ENCODE peak calls at places on chromosome 21, in ten cellular contexts. R is mammary epithelial cell, H is neural progenitor cell, M is astrocyte of the spinal cord, Y is fibroblast of lung, T is H7, A is hepatocyte, N is lower lobe of right lung, C is upper lobe of right lung, F is BE2C. G is an unnamed sample.
A peak's percentile ranks its signal among the peaks of the same experiment; 100 is the strongest.

GRCh38 chr21:15211491-15212133 is 146.8 kb upstream of the NRIP1 start:
- DNase-seq in M (no peak), T (no peak), C (no peak), R (no peak), N (no peak), Y (no peak), H (no peak), F (no peak), A (no peak), G (no peak)

GRCh38 chr21:34771512-34772028 is 102.8 kb downstream of the CLIC6 start:
- DNase-seq in C (no peak), N (no peak), M (peak; percentile 60), H (no peak), F (no peak), Y (peak; percentile 69), A (no peak), T (no peak), R (peak; percentile 86), G (peak; percentile 5)

GRCh38 chr21:25974937-25975336 is 195.6 kb downstream of the APP start:
- DNase-seq in F (no peak), C (no peak), N (no peak), H (no peak), Y (no peak), T (no peak), A (no peak), R (no peak), M (no peak), G (no peak)

GRCh38 chr21:26405071-26405470 is 168.0 kb downstream of the CYYR1 start:
- DNase-seq in R (peak; percentile 30), M (peak; percentile 51), F (no peak), Y (peak; percentile 55), T (no peak), A (peak; percentile 21), N (no peak), H (no peak), C (no peak), G (peak; percentile 40)

GRCh38 chr21:26469789-26470188 is 103.3 kb downstream of the CYYR1 start:
- DNase-seq in Y (peak; percentile 80), A (peak; percentile 23), R (peak; percentile 81), C (no peak), M (peak; percentile 71), H (no peak), N (no peak), T (no peak), F (no peak), G (peak; percentile 48)

GRCh38 chr21:31813873-31814272 is 58.9 kb upstream of the HUNK start:
- DNase-seq in T (no peak), R (no peak), H (no peak), A (no peak), C (no peak), F (no peak), N (no peak), M (no peak), Y (no peak), G (no peak)

GRCh38 chr21:19031956-19032355 is 628.4 kb upstream of the TMPRSS15 start:
- DNase-seq in M (no peak), T (no peak), A (no peak), F (peak; percentile 24), C (no peak), Y (no peak), N (no peak), H (no peak), R (no peak), G (no peak)

GRCh38 chr21:32001390-32001789 is 128.6 kb downstream of the HUNK start:
- DNase-seq in H (no peak), F (no peak), A (no peak), Y (no peak), R (no peak), C (peak; percentile 37), N (no peak), M (no peak), T (no peak), G (no peak)

GRCh38 chr21:37186983-37187382 is 80.2 kb downstream of the VPS26C start:
- DNase-seq in F (no peak), H (no peak), A (no peak), R (no peak), M (no peak), T (no peak), Y (no peak), C (no peak), N (no peak), G (no peak)

GRCh38 chr21:37184784-37185593 is 82.1 kb downstream of the VPS26C start:
- DNase-seq in T (no peak), A (no peak), F (no peak), Y (no peak), C (no peak), M (no peak), R (no peak), H (no peak), N (no peak), G (no peak)

GRCh38 chr21:37181059-37181458 is 86.1 kb downstream of the VPS26C start:
- DNase-seq in R (no peak), T (no peak), A (no peak), H (no peak), N (no peak), C (no peak), M (no peak), Y (no peak), F (no peak), G (no peak)

GRCh38 chr21:37183749-37184148 is 83.4 kb downstream of the VPS26C start:
- DNase-seq in Y (no peak), A (no peak), H (no peak), C (no peak), N (no peak), F (no peak), M (no peak), R (no peak), T (no peak), G (no peak)

GRCh38 chr21:37182222-37182621 is 84.9 kb downstream of the VPS26C start:
- DNase-seq in M (no peak), R (no peak), Y (no peak), H (no peak), F (no peak), T (no peak), N (no peak), A (no peak), C (no peak), G (no peak)
- H3K4me3 ChIP-seq in M (no peak overlapping the region), R (no peak overlapping the region), Y (no peak overlapping the region), H (no peak overlapping the region), F (no peak overlapping the region), T (no peak overlapping the region), N (no peak overlapping the region), A (no peak overlapping the region), C (no peak overlapping the region), G (no peak overlapping the region)

DNA sequence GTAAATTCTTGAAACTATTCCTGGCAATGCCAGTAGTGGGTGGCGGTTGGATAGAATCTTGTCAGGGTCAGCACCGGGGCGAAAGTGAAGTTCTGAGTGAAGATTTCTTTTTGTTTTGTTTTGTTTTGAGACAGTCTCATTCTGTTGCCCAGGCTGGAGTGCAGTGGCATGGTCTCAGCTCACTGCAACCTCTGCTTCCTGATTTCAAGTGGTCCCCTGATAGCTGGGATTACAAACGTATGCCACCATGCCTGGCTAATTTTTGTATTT is 33.3 kb downstream of the PCNT start:
- DNase-seq in T (no peak), C (no peak), A (no peak), M (no peak), R (no peak), H (no peak), F (no peak), N (no peak), Y (no peak), G (no peak)
- H3K4me3 ChIP-seq in T (no peak overlapping the region), C (no peak overlapping the region), A (no peak overlapping the region), M (no peak overlapping the region), R (no peak overlapping the region), H (no peak overlapping the region), F (no peak overlapping the region), N (no peak overlapping the region), Y (no peak overlapping the region), G (no peak overlapping the region)

DNA sequence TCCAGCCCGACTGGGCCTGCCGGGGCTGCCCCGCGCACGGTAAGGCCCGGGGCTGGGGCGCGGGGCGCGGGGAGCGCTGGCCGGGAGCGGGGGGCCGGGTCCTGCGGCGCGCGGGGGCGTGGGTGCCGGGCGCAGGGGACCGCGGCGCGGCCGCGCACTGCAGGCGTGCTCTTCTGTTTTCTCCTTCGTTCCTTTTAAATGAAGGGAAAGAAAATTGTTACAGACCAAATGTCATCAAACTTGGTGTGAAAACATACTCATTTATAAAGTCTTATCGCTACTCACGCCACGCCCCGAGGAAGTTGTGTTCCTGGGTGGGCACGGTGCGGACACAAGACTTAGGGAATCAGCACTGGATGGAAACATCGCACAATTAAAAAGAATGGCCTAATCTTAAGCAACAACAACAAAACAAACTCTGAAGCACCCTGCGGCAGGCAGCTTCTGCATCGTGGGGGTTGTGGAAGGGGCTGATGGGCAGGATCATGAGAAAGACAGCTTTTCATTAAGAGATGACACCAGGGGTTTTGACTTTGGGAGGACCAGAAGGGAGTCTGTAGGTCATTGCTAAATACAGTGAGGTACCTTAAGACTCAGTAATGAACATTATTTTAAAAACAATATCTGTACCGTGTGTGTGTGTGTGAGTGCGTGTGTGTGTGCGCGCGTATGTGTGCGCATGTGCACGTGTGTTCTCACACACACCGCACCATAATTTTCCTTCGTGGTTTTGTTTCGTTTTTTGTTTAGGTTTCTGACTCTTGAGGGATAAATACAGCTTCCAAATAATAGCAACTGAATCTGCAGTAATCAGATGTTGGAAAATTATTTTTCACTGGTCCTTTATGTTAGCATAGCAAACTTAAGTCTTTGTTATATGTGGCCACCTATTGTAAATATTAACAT is 542 bp downstream of the B3GALT5 start:
- DNase-seq in N (no peak), H (peak; percentile 39), T (no peak), M (peak; percentile 33), F (no peak), Y (peak; percentile 35), R (no peak), C (no peak), A (no peak), G (no peak)
- H3K4me3 ChIP-seq in N (no peak overlapping the region), H (peak overlapping the region; percentile 67), T (peak overlapping the region; percentile 56), M (peak overlapping the region; percentile 52), F (no peak overlapping the region), Y (no peak overlapping the region), R (no peak overlapping the region), C (no peak overlapping the region), A (peak overlapping the region; percentile 66), G (no peak overlapping the region)

GRCh38 chr21:41740604-41741252 is 26.1 kb downstream of the RIPK4 start:
- DNase-seq in H (no peak), R (no peak), T (peak; percentile 36), M (no peak), Y (no peak), C (no peak), A (no peak), F (no peak), N (no peak), G (no peak)

GRCh38 chr21:41736423-41736822 is 30.4 kb downstream of the RIPK4 start:
- DNase-seq in T (no peak), R (no peak), F (no peak), N (no peak), C (no peak), H (no peak), Y (no peak), A (no peak), M (no peak), G (no peak)

GRCh38 chr21:41739011-41739410 is 27.8 kb downstream of the RIPK4 start:
- DNase-seq in C (no peak), M (no peak), R (no peak), Y (no peak), H (no peak), T (no peak), N (no peak), A (no peak), F (no peak), G (no peak)

GRCh38 chr21:41739936-41740335 is 26.9 kb downstream of the RIPK4 start:
- DNase-seq in H (no peak), M (no peak), F (no peak), N (no peak), A (no peak), T (no peak), C (no peak), Y (no peak), R (no peak), G (no peak)

GRCh38 chr21:41737656-41738324 is 29.1 kb downstream of the RIPK4 start:
- DNase-seq in M (no peak), R (no peak), H (no peak), T (no peak), A (no peak), Y (no peak), N (no peak), F (no peak), C (no peak), G (no peak)
- H3K4me3 ChIP-seq in M (no peak overlapping the region), R (no peak overlapping the region), H (no peak overlapping the region), T (no peak overlapping the region), A (no peak overlapping the region), Y (no peak overlapping the region), N (no peak overlapping the region), F (no peak overlapping the region), C (no peak overlapping the region), G (no peak overlapping the region)

G was measured in A673.